ENCODE peak calls at places on chromosomes 5 and 9, in ten cellular contexts. L is HFF-Myc; X is colonic mucosa; O is endothelial cell of umbilical vein; D is astrocyte of the spinal cord; G is right cardiac atrium; S is CD8-positive, alpha-beta T cell; E is H1; J is psoas muscle; R is PC-3. T is an unnamed sample.
A peak's percentile ranks its signal among the peaks of the same experiment; 100 is the strongest.

GRCh38 chr5:120464627-120465280 is 654 bp downstream of the PRR16 start:
- DNase-seq in L (no peak), X (peak; percentile 25), O (peak; percentile 25), D (peak; percentile 63), G (peak; percentile 81), S (no peak), E (no peak), J (peak; percentile 56), R (peak; percentile 25), T (no peak)

GRCh38 chr5:146051678-146052077 is 53.7 kb downstream of the PLAC8L1 start:
- DNase-seq in L (no peak), X (no peak), O (no peak), D (peak; percentile 46), G (no peak), S (no peak), E (no peak), J (no peak), R (no peak), T (no peak)

GRCh38 chr5:96049398-96050272 is 88.0 kb upstream of the ELL2 start:
- DNase-seq in L (no peak), X (no peak), O (peak; percentile 83), D (peak; percentile 68), G (no peak), S (no peak), E (no peak), J (no peak), R (no peak), T (no peak)

GRCh38 chr5:38922199-38922598 is 76.4 kb downstream of the OSMR start:
- DNase-seq in L (no peak), X (peak; percentile 25), O (peak; percentile 65), D (peak; percentile 54), G (peak; percentile 72), S (peak; percentile 6), E (no peak), J (peak; percentile 39), R (peak; percentile 73), T (peak; percentile 30)

GRCh38 chr5:127092690-127093089 is 19.4 kb upstream of the C5orf63 start:
- DNase-seq in L (peak; percentile 48), X (no peak), O (no peak), D (peak; percentile 72), G (no peak), S (no peak), E (no peak), J (no peak), R (peak; percentile 19), T (no peak)

GRCh38 chr5:23352437-23352836 is 155.0 kb upstream of the PRDM9 start:
- DNase-seq in L (no peak), X (no peak), O (no peak), D (no peak), G (peak; percentile 34), S (no peak), E (peak; percentile 43), J (no peak), R (peak; percentile 81), T (no peak)

GRCh38 chr5:6636293-6636692 is 3.1 kb downstream of the SRD5A1 start:
- DNase-seq in L (no peak), X (no peak), O (no peak), D (no peak), G (no peak), S (no peak), E (no peak), J (no peak), R (peak; percentile 43), T (no peak)

GRCh38 chr9:81430727-81431126 is 258.6 kb downstream of the TLE1 start:
- DNase-seq in L (no peak), X (no peak), O (peak; percentile 6), D (no peak), G (no peak), S (no peak), E (no peak), J (no peak), R (peak; percentile 61), T (no peak)

GRCh38 chr5:36724429-36725332 is 118.3 kb downstream of the SLC1A3 start:
- DNase-seq in L (no peak), X (peak; percentile 46), O (no peak), D (no peak), G (peak; percentile 66), S (no peak), E (no peak), J (peak; percentile 32), R (peak; percentile 14), T (peak; percentile 27)
- H3K4me3 ChIP-seq in L (no peak overlapping the region), X (no peak overlapping the region), O (no peak overlapping the region), D (no peak overlapping the region), G (no peak overlapping the region), S (peak overlapping the region; percentile 16), E (no peak overlapping the region), J (no peak overlapping the region), R (no peak overlapping the region), T (no peak overlapping the region)

GRCh38 chr9:34573599-34574325 is 15.8 kb downstream of the CNTFR start:
- DNase-seq in L (no peak), X (no peak), O (no peak), D (no peak), G (peak; percentile 33), S (no peak), E (no peak), J (no peak), R (no peak), T (no peak)

GRCh38 chr9:34575775-34576592 is 13.5 kb downstream of the CNTFR start:
- DNase-seq in L (no peak), X (peak; percentile 57), O (no peak), D (no peak), G (no peak), S (no peak), E (no peak), J (no peak), R (no peak), T (no peak)

GRCh38 chr9:34576593-34576935 is 13.0 kb downstream of the CNTFR start:
- DNase-seq in L (no peak), X (no peak), O (no peak), D (no peak), G (no peak), S (no peak), E (no peak), J (no peak), R (no peak), T (no peak)

GRCh38 chr9:34572628-34573027 is 16.9 kb downstream of the CNTFR start:
- DNase-seq in L (no peak), X (no peak), O (no peak), D (no peak), G (no peak), S (no peak), E (no peak), J (no peak), R (no peak), T (no peak)

DNA sequence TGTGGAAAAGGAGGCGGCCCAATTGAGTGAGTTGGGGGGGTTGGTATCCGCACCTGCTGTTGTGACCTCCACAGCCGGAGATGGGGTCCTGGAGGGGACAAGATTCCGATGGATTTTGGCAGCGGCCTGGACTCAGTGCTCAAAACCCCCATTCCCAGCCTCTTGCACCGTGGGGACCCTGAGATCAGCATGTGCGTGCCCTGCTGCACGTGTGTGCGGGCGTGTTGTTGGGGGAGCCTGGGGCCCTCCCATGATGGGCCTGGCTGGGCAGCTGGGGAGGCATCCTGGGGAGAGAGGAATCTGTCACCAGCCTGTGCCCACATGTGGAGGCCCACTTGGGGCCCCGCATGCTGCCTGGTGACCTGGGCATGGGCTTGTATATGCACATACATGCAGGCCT is 14.9 kb downstream of the CNTFR start:
- DNase-seq in L (no peak), X (no peak), O (no peak), D (no peak), G (peak; percentile 26), S (no peak), E (no peak), J (no peak), R (no peak), T (no peak)
- H3K4me3 ChIP-seq in L (no peak overlapping the region), X (no peak overlapping the region), O (no peak overlapping the region), D (no peak overlapping the region), G (no peak overlapping the region), S (no peak overlapping the region), E (no peak overlapping the region), J (no peak overlapping the region), R (no peak overlapping the region), T (no peak overlapping the region)

GRCh38 chr5:86665984-86666760 is 48.4 kb downstream of the COX7C start:
- DNase-seq in L (no peak), X (no peak), O (no peak), D (no peak), G (no peak), S (no peak), E (no peak), J (no peak), R (no peak), T (peak; percentile 89)

GRCh38 chr5:86671536-86671935 is 53.8 kb downstream of the COX7C start:
- DNase-seq in L (no peak), X (no peak), O (no peak), D (no peak), G (no peak), S (no peak), E (no peak), J (no peak), R (no peak), T (no peak)

GRCh38 chr5:86664173-86664572 is 46.4 kb downstream of the COX7C start:
- DNase-seq in L (no peak), X (no peak), O (no peak), D (no peak), G (no peak), S (no peak), E (no peak), J (no peak), R (no peak), T (no peak)

DNA sequence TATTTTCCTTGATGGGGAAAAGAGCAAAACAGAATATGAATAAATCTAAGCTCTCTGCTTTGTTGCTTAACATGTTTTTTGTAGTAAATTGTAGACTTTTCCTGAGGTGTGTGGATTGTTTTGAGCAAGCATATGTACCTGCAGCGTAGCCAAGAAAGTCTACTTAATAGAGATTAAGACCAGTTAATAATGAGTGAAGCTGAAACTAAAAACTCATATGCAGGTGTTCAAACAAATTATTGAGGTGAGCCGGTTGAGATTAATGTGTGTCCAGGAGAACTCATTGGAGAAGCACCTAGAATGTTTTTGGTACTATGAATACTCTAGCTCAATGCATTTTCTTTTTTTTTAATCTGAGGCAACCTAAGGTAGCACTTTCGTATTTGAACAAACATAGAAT is 49.2 kb downstream of the COX7C start:
- DNase-seq in L (no peak), X (no peak), O (no peak), D (no peak), G (no peak), S (no peak), E (no peak), J (no peak), R (no peak), T (no peak)
- H3K4me3 ChIP-seq in L (no peak overlapping the region), X (no peak overlapping the region), O (no peak overlapping the region), D (no peak overlapping the region), G (no peak overlapping the region), S (no peak overlapping the region), E (no peak overlapping the region), J (no peak overlapping the region), R (no peak overlapping the region), T (no peak overlapping the region)

DNA sequence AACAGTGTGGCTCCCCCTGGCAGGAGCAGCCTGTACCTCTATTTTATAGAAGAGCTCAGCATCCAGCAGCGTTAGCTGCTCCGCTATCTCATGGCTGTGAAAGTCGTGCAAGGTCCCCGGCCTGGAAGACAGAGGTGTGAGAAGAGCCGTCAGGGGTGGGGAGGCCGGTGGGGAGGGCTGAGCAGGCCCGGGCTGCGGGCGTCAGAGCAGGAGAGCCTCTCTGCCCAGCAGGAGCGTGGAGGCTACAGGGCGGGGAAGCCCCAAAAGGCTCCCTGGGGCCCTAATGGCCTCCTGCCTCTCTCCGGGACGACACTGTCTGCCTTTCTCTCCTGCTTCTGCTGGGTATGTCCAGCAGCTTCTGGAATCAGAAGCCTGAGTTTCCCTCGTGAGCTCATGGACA is 42.6 kb downstream of the PRRT1B start:
- DNase-seq in L (no peak), X (no peak), O (no peak), D (no peak), G (no peak), S (no peak), E (no peak), J (no peak), R (no peak), T (no peak)
- H3K4me3 ChIP-seq in L (no peak overlapping the region), X (no peak overlapping the region), O (no peak overlapping the region), D (no peak overlapping the region), G (no peak overlapping the region), S (no peak overlapping the region), E (no peak overlapping the region), J (no peak overlapping the region), R (no peak overlapping the region), T (no peak overlapping the region)